ENCODE peak calls at places on chromosome 14, in seven cellular contexts. One of them, this sample, is unnamed.

GRCh38 chr14:21653331-21653885 is at the start of gene OR4E2:
- DNase-seq in lung: no peak
- DNase-seq in endothelial cell of umbilical vein: no peak
- DNase-seq in fibroblast of lung: no peak
- DNase-seq in cardiac fibroblast: no peak
- DNase-seq in HL-60: no peak
- DNase-seq in effector memory CD4-positive, alpha-beta T cell: no peak
- DNase-seq in this sample: no peak

GRCh38 chr14:58815781-58816297 is 178.1 kb downstream of the DACT1 start:
- DNase-seq in cardiac fibroblast: no peak
- DNase-seq in HL-60: no peak
- DNase-seq in effector memory CD4-positive, alpha-beta T cell: no peak
- DNase-seq in fibroblast of lung: no peak
- DNase-seq in endothelial cell of umbilical vein: no peak
- DNase-seq in lung: no peak
- DNase-seq in this sample: no peak

GRCh38 chr14:64465856-64466554 is 706 bp downstream of the AKAP5 start:
- DNase-seq in cardiac fibroblast: peak; percentile 27
- DNase-seq in lung: no peak
- DNase-seq in endothelial cell of umbilical vein: peak; percentile 45
- DNase-seq in HL-60: no peak
- DNase-seq in effector memory CD4-positive, alpha-beta T cell: no peak
- DNase-seq in fibroblast of lung: peak; percentile 73
- DNase-seq in this sample: peak; percentile 37

GRCh38 chr14:87529081-87529480 is 463.9 kb downstream of the GALC start:
- DNase-seq in effector memory CD4-positive, alpha-beta T cell: no peak
- DNase-seq in endothelial cell of umbilical vein: no peak
- DNase-seq in lung: no peak
- DNase-seq in HL-60: no peak
- DNase-seq in cardiac fibroblast: no peak
- DNase-seq in fibroblast of lung: no peak
- DNase-seq in this sample: no peak

GRCh38 chr14:65940056-65940735 is 527.7 kb downstream of the FUT8 start:
- DNase-seq in cardiac fibroblast: peak; percentile 11
- DNase-seq in endothelial cell of umbilical vein: no peak
- DNase-seq in fibroblast of lung: no peak
- DNase-seq in effector memory CD4-positive, alpha-beta T cell: no peak
- DNase-seq in HL-60: no peak
- DNase-seq in lung: no peak
- DNase-seq in this sample: no peak

GRCh38 chr14:105907276-105907675 is 380.9 kb downstream of the TMEM121 start:
- DNase-seq in lung: no peak
- DNase-seq in HL-60: no peak
- DNase-seq in cardiac fibroblast: no peak
- DNase-seq in effector memory CD4-positive, alpha-beta T cell: no peak
- DNase-seq in endothelial cell of umbilical vein: no peak
- DNase-seq in fibroblast of lung: no peak
- DNase-seq in this sample: no peak

GRCh38 chr14:92729632-92730358 is 18.6 kb downstream of the LGMN start:
- DNase-seq in endothelial cell of umbilical vein: no peak
- DNase-seq in fibroblast of lung: peak; percentile 96
- DNase-seq in cardiac fibroblast: peak; percentile 86
- DNase-seq in lung: no peak
- DNase-seq in HL-60: peak; percentile 66
- DNase-seq in effector memory CD4-positive, alpha-beta T cell: no peak
- DNase-seq in this sample: peak; percentile 91

GRCh38 chr14:22871200-22871961 is at the start of gene LRP10:
- DNase-seq in fibroblast of lung: peak; percentile 84
- DNase-seq in endothelial cell of umbilical vein: peak; percentile 90
- DNase-seq in lung: peak; percentile 94
- DNase-seq in effector memory CD4-positive, alpha-beta T cell: peak; percentile 73
- DNase-seq in HL-60: peak; percentile 88
- DNase-seq in cardiac fibroblast: peak; percentile 86
- DNase-seq in this sample: no peak

GRCh38 chr14:38616959-38617358 is 361.1 kb upstream of the CLEC14A start:
- DNase-seq in fibroblast of lung: no peak
- DNase-seq in endothelial cell of umbilical vein: no peak
- DNase-seq in lung: peak; percentile 36
- DNase-seq in cardiac fibroblast: no peak
- DNase-seq in HL-60: no peak
- DNase-seq in effector memory CD4-positive, alpha-beta T cell: no peak
- DNase-seq in this sample: no peak

GRCh38 chr14:36346052-36346451 is 25.6 kb upstream of the MBIP start:
- DNase-seq in HL-60: no peak
- DNase-seq in cardiac fibroblast: no peak
- DNase-seq in lung: no peak
- DNase-seq in endothelial cell of umbilical vein: no peak
- DNase-seq in fibroblast of lung: no peak
- DNase-seq in effector memory CD4-positive, alpha-beta T cell: no peak
- DNase-seq in this sample: no peak

GRCh38 chr14:95471526-95472304 is 44.7 kb downstream of the SYNE3 start:
- DNase-seq in lung: no peak
- DNase-seq in HL-60: no peak
- DNase-seq in cardiac fibroblast: no peak
- DNase-seq in fibroblast of lung: peak; percentile 12
- DNase-seq in endothelial cell of umbilical vein: no peak
- DNase-seq in effector memory CD4-positive, alpha-beta T cell: no peak
- DNase-seq in this sample: no peak

GRCh38 chr14:20400965-20401593 is 12.2 kb downstream of the TEP1 start:
- DNase-seq in cardiac fibroblast: peak; percentile 60
- DNase-seq in HL-60: no peak
- DNase-seq in effector memory CD4-positive, alpha-beta T cell: no peak
- DNase-seq in fibroblast of lung: peak; percentile 36
- DNase-seq in lung: no peak
- DNase-seq in endothelial cell of umbilical vein: peak; percentile 56
- DNase-seq in this sample: no peak

GRCh38 chr14:69861170-69861569 is 18.0 kb upstream of the SMOC1 start:
- DNase-seq in HL-60: no peak
- DNase-seq in endothelial cell of umbilical vein: no peak
- DNase-seq in lung: no peak
- DNase-seq in effector memory CD4-positive, alpha-beta T cell: no peak
- DNase-seq in fibroblast of lung: no peak
- DNase-seq in cardiac fibroblast: no peak
- DNase-seq in this sample: no peak

GRCh38 chr14:30362369-30363218 is 196.4 kb upstream of the G2E3 start:
- DNase-seq in endothelial cell of umbilical vein: no peak
- DNase-seq in cardiac fibroblast: no peak
- DNase-seq in effector memory CD4-positive, alpha-beta T cell: no peak
- DNase-seq in fibroblast of lung: no peak
- DNase-seq in HL-60: peak; percentile 2
- DNase-seq in lung: no peak
- DNase-seq in this sample: no peak

GRCh38 chr14:100849432-100849831 is 23.5 kb downstream of the MEG3 start:
- DNase-seq in lung: no peak
- DNase-seq in HL-60: no peak
- DNase-seq in endothelial cell of umbilical vein: no peak
- DNase-seq in cardiac fibroblast: no peak
- DNase-seq in fibroblast of lung: peak; percentile 62
- DNase-seq in effector memory CD4-positive, alpha-beta T cell: no peak
- DNase-seq in this sample: no peak

GRCh38 chr14:63922696-63923421 is 70.1 kb downstream of the SYNE2 start:
- DNase-seq in effector memory CD4-positive, alpha-beta T cell: no peak
- DNase-seq in endothelial cell of umbilical vein: no peak
- DNase-seq in fibroblast of lung: peak; percentile 75
- DNase-seq in HL-60: no peak
- DNase-seq in lung: peak; percentile 39
- DNase-seq in cardiac fibroblast: peak; percentile 85
- DNase-seq in this sample: no peak

GRCh38 chr14:90058876-90059458 is 2.8 kb upstream of the KCNK13 start:
- DNase-seq in endothelial cell of umbilical vein: no peak
- DNase-seq in effector memory CD4-positive, alpha-beta T cell: no peak
- DNase-seq in cardiac fibroblast: peak; percentile 90
- DNase-seq in HL-60: no peak
- DNase-seq in fibroblast of lung: peak; percentile 24
- DNase-seq in lung: no peak
- DNase-seq in this sample: no peak

GRCh38 chr14:97381309-97381708 is 584.1 kb downstream of the VRK1 start:
- DNase-seq in fibroblast of lung: no peak
- DNase-seq in endothelial cell of umbilical vein: no peak
- DNase-seq in effector memory CD4-positive, alpha-beta T cell: no peak
- DNase-seq in lung: no peak
- DNase-seq in HL-60: no peak
- DNase-seq in cardiac fibroblast: no peak
- DNase-seq in this sample: no peak

GRCh38 chr14:73283592-73284379 is 46.5 kb downstream of the PAPLN start:
- DNase-seq in HL-60: no peak
- DNase-seq in lung: no peak
- DNase-seq in effector memory CD4-positive, alpha-beta T cell: no peak
- DNase-seq in fibroblast of lung: peak; percentile 43
- DNase-seq in cardiac fibroblast: no peak
- DNase-seq in endothelial cell of umbilical vein: no peak
- DNase-seq in this sample: peak; percentile 18

GRCh38 chr14:34797747-34798583 is 77.2 kb downstream of the BAZ1A start:
- DNase-seq in HL-60: no peak
- DNase-seq in effector memory CD4-positive, alpha-beta T cell: no peak
- DNase-seq in endothelial cell of umbilical vein: no peak
- DNase-seq in cardiac fibroblast: no peak
- DNase-seq in fibroblast of lung: no peak
- DNase-seq in lung: no peak
- DNase-seq in this sample: no peak

GRCh38 chr14:88848571-88848970 is 24.1 kb downstream of the TTC8 start:
- DNase-seq in HL-60: no peak
- DNase-seq in effector memory CD4-positive, alpha-beta T cell: no peak
- DNase-seq in endothelial cell of umbilical vein: no peak
- DNase-seq in cardiac fibroblast: peak; percentile 51
- DNase-seq in fibroblast of lung: peak; percentile 62
- DNase-seq in lung: no peak
- DNase-seq in this sample: no peak
- H3K4me3 ChIP-seq in HL-60: no peak overlapping the region
- H3K4me3 ChIP-seq in effector memory CD4-positive, alpha-beta T cell: no peak overlapping the region
- H3K4me3 ChIP-seq in endothelial cell of umbilical vein: no peak overlapping the region
- H3K4me3 ChIP-seq in cardiac fibroblast: no peak overlapping the region
- H3K4me3 ChIP-seq in fibroblast of lung: no peak overlapping the region
- H3K4me3 ChIP-seq in lung: no peak overlapping the region
- H3K4me3 ChIP-seq in this sample: no peak overlapping the region

GRCh38 chr14:77076118-77076631 is 21.9 kb upstream of the CIPC start:
- DNase-seq in effector memory CD4-positive, alpha-beta T cell: no peak
- DNase-seq in lung: peak; percentile 58
- DNase-seq in HL-60: no peak
- DNase-seq in cardiac fibroblast: peak; percentile 87
- DNase-seq in endothelial cell of umbilical vein: peak; percentile 89
- DNase-seq in fibroblast of lung: no peak
- DNase-seq in this sample: no peak
- H3K4me3 ChIP-seq in effector memory CD4-positive, alpha-beta T cell: no peak overlapping the region
- H3K4me3 ChIP-seq in lung: no peak overlapping the region
- H3K4me3 ChIP-seq in HL-60: no peak overlapping the region
- H3K4me3 ChIP-seq in cardiac fibroblast: peak overlapping the region; percentile 21
- H3K4me3 ChIP-seq in endothelial cell of umbilical vein: no peak overlapping the region
- H3K4me3 ChIP-seq in fibroblast of lung: no peak overlapping the region
- H3K4me3 ChIP-seq in this sample: no peak overlapping the region

DNA sequence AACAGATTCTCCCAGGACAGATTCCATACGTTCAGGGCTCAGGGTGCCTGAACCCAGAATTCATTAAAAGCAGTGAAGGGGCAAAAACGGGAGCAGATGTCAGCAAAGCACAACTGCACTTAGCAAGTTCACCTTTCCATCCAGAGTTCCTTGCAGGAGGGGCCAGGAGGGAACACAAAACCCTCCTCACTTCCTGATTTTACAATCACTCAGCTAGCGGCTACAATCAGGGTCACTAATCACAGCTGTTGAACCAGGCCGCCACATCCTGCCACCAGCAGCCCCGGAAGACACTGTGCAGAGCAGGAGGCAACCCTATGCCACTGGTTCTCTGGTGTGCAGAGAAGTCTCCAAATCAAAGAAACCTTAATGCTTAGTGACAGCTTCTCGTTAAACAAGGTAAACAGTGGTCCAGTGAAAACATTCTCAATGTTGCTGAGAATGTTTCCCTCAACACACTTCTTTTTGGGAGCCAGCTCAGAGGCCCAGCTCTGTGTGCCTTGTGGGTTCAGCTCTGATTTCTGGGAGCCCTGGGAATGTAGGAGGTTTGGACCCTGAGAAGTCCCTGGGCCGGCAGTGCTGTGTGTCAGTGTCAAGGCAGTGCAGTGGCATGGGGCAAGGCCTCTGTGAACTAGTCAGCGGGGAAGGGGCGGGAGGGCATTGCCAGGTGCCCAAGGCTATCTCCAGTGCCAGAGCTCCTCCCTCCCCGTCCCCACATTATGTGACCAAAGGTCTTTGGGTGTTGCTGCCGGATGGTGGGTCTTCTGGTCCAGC is 54.5 kb downstream of the VCPKMT start:
- DNase-seq in cardiac fibroblast: peak; percentile 51
- DNase-seq in endothelial cell of umbilical vein: peak; percentile 58
- DNase-seq in lung: no peak
- DNase-seq in effector memory CD4-positive, alpha-beta T cell: peak; percentile 62
- DNase-seq in fibroblast of lung: peak; percentile 61
- DNase-seq in HL-60: peak; percentile 88
- DNase-seq in this sample: no peak
- H3K4me3 ChIP-seq in cardiac fibroblast: no peak overlapping the region
- H3K4me3 ChIP-seq in endothelial cell of umbilical vein: no peak overlapping the region
- H3K4me3 ChIP-seq in lung: no peak overlapping the region
- H3K4me3 ChIP-seq in effector memory CD4-positive, alpha-beta T cell: peak overlapping the region; percentile 38
- H3K4me3 ChIP-seq in fibroblast of lung: no peak overlapping the region
- H3K4me3 ChIP-seq in HL-60: no peak overlapping the region
- H3K4me3 ChIP-seq in this sample: no peak overlapping the region

DNA sequence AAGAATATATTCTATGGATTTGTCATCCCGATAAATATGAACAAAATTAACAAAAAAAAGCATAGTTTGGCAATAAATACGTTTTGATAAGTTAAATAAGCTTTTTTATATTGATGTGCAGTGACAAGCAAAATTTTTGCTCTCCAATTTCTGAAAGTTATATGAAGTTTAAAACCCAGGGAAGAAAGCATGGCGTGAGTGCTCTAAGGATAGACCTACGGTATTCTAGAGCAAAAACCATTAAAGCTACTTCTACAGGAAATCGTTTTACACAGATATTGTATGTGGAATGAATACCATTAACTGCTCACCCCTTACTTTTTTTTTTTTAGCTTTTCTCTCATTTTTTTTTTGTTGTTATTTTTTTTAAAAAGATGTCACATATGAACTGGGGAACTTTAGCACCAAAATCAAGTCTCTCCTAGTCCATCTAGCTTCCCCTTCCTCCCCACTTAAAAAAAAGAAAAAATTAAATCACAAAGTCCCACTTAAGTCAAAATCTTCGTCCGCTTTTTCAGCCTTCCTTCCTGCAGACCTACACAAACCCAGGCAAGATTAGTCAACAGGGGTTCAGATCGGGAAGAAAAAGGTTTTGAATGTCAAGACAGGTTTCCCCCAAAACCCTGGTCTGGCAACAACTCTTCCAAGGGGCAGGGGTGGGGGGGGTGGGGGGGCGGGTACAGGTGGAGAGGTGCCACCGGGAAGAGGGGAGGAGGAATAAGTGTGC is 4.4 kb downstream of the ZFP36L1 start:
- DNase-seq in effector memory CD4-positive, alpha-beta T cell: no peak
- DNase-seq in cardiac fibroblast: peak; percentile 49
- DNase-seq in fibroblast of lung: no peak
- DNase-seq in lung: no peak
- DNase-seq in endothelial cell of umbilical vein: peak; percentile 16
- DNase-seq in HL-60: no peak
- DNase-seq in this sample: no peak
- H3K4me3 ChIP-seq in effector memory CD4-positive, alpha-beta T cell: peak overlapping the region; percentile 7
- H3K4me3 ChIP-seq in cardiac fibroblast: peak overlapping the region; percentile 77
- H3K4me3 ChIP-seq in fibroblast of lung: peak overlapping the region; percentile 91
- H3K4me3 ChIP-seq in lung: peak overlapping the region; percentile 94
- H3K4me3 ChIP-seq in endothelial cell of umbilical vein: peak overlapping the region; percentile 96
- H3K4me3 ChIP-seq in HL-60: no peak overlapping the region
- H3K4me3 ChIP-seq in this sample: peak overlapping the region; percentile 99